ENCODE peak calls at places on chromosome X, in ten cellular contexts. P, M, L, U, J, G, H, Y, R and E are unnamed samples.

GRCh38 chrX:131840799-131841495 is 182.2 kb upstream of the STK26 start:
- DNase-seq in M (no peak), P (no peak), U (no peak), G (no peak), Y (no peak), H (no peak), J (no peak), R (no peak), L (no peak), E (no peak)

GRCh38 chrX:106932492-106932923 is 12.3 kb downstream of the CLDN2 start:
- DNase-seq in P (peak; percentile 19), Y (peak; percentile 45), R (no peak), M (no peak), L (peak; percentile 39), H (no peak), G (peak; percentile 56), U (no peak), J (no peak), E (no peak)

GRCh38 chrX:128438082-128438481 is 385.9 kb upstream of the ACTRT1 start:
- DNase-seq in G (no peak), H (no peak), U (no peak), J (no peak), R (no peak), M (no peak), L (no peak), Y (no peak), P (no peak), E (no peak)

GRCh38 chrX:120536056-120536455 is 24.7 kb downstream of the CUL4B start:
- DNase-seq in Y (no peak), H (no peak), U (no peak), L (no peak), J (no peak), R (no peak), G (no peak), M (no peak), P (no peak), E (no peak)

GRCh38 chrX:47170861-47171692 is 22.6 kb upstream of the UBA1 start:
- DNase-seq in G (no peak), P (no peak), M (no peak), H (no peak), Y (no peak), U (no peak), J (no peak), R (no peak), L (no peak), E (no peak)

GRCh38 chrX:153474718-153475117 is 4.3 kb upstream of the HAUS7 start:
- DNase-seq in R (peak; percentile 66), G (peak; percentile 51), P (no peak), L (peak; percentile 41), Y (peak; percentile 73), U (no peak), M (peak; percentile 72), H (peak; percentile 51), J (peak; percentile 26), E (no peak)

GRCh38 chrX:104742345-104742744 is 176.3 kb downstream of the IL1RAPL2 start:
- DNase-seq in J (no peak), M (peak; percentile 1), U (no peak), L (no peak), G (no peak), P (no peak), R (no peak), Y (no peak), H (no peak), E (no peak)

GRCh38 chrX:19852014-19853005 is 35.1 kb downstream of the SH3KBP1 start:
- DNase-seq in M (peak; percentile 30), H (no peak), U (no peak), R (peak; percentile 14), G (peak; percentile 57), J (no peak), L (peak; percentile 79), Y (peak; percentile 79), P (peak; percentile 88), E (no peak)

GRCh38 chrX:151359931-151360871 is 36.8 kb upstream of the VMA21 start:
- DNase-seq in U (peak; percentile 36), R (peak; percentile 3), L (peak; percentile 1), H (peak; percentile 47), Y (peak; percentile 12), J (peak; percentile 5), M (peak; percentile 33), G (no peak), P (peak; percentile 3), E (no peak)

GRCh38 chrX:154490021-154490413 is 412 bp downstream of the SLC10A3 start:
- DNase-seq in Y (peak; percentile 56), P (peak; percentile 67), M (peak; percentile 69), R (no peak), G (peak; percentile 66), H (no peak), U (no peak), J (no peak), L (peak; percentile 60), E (no peak)

GRCh38 chrX:118730500-118731247 is 3.3 kb downstream of the IL13RA1 start:
- DNase-seq in Y (peak; percentile 75), U (no peak), H (no peak), M (peak; percentile 23), P (peak; percentile 52), L (peak; percentile 84), G (peak; percentile 93), J (no peak), R (no peak), E (no peak)

GRCh38 chrX:15789979-15790765 is at the start of gene ZRSR2:
- DNase-seq in H (peak; percentile 91), Y (peak; percentile 71), M (peak; percentile 83), P (peak; percentile 63), L (peak; percentile 60), G (peak; percentile 74), U (peak; percentile 78), R (peak; percentile 78), J (peak; percentile 66), E (peak; percentile 51)

GRCh38 chrX:73390628-73391567 is 56.0 kb upstream of the CDX4 start:
- DNase-seq in Y (no peak), G (no peak), R (no peak), M (no peak), U (no peak), P (no peak), H (no peak), L (no peak), J (no peak), E (no peak)

GRCh38 chrX:41922694-41923171 is 621 bp downstream of the CASK start:
- DNase-seq in P (peak; percentile 21), J (no peak), H (peak; percentile 45), R (peak; percentile 4), G (no peak), U (peak; percentile 15), L (peak; percentile 10), Y (peak; percentile 24), M (peak; percentile 22), E (no peak)